ENCODE peak calls at places on chromosomes 7 and 10, in four cellular contexts. R, M, B and O are unnamed samples.

GRCh38 chr7:42931447-42931833 is 534 bp downstream of the PSMA2 start:
- DNase-seq in R (no peak), B (peak; percentile 66), M (no peak), O (peak; percentile 16)

GRCh38 chr10:22573820-22574569 is 140.4 kb downstream of the PIP4K2A start:
- DNase-seq in B (peak; percentile 41), M (no peak), R (no peak), O (no peak)

GRCh38 chr10:87706731-87707130 is 47.1 kb downstream of the PAPSS2 start:
- DNase-seq in R (no peak), M (no peak), B (no peak), O (peak; percentile 18)

GRCh38 chr10:126315471-126316177 is 72.7 kb downstream of the ADAM12 start:
- DNase-seq in M (no peak), R (no peak), B (peak; percentile 75), O (peak; percentile 78)

GRCh38 chr7:121323934-121324333 is 4.9 kb upstream of the WNT16 start:
- DNase-seq in R (no peak), B (no peak), M (no peak), O (no peak)

GRCh38 chr10:42950606-42951485 is 126.0 kb upstream of the RET start:
- DNase-seq in M (no peak), R (no peak), B (no peak), O (no peak)

GRCh38 chr7:44121761-44122420 is 1.5 kb downstream of the POLD2 start:
- DNase-seq in M (no peak), B (no peak), R (no peak), O (no peak)

GRCh38 chr10:93703066-93703465 is 674 bp upstream of the FRA10AC1 start:
- DNase-seq in B (no peak), M (no peak), R (no peak), O (peak; percentile 7)

GRCh38 chr7:151113344-151114150 is 27.3 kb downstream of the AGAP3 start:
- DNase-seq in R (no peak), M (no peak), B (peak; percentile 94), O (peak; percentile 48)

GRCh38 chr10:63720072-63720537 is 198.9 kb downstream of the REEP3 start:
- DNase-seq in B (peak; percentile 49), R (no peak), M (no peak), O (peak; percentile 19)

GRCh38 chr10:11538834-11539190 is 72.6 kb downstream of the USP6NL start:
- DNase-seq in B (no peak), R (no peak), M (no peak), O (no peak)

GRCh38 chr7:90624128-90624980 is 28.2 kb downstream of the CDK14 start:
- DNase-seq in B (peak; percentile 58), R (no peak), M (no peak), O (peak; percentile 36)

GRCh38 chr10:8054498-8055407 is at the start of gene GATA3:
- DNase-seq in B (peak; percentile 92), R (no peak), M (no peak), O (peak; percentile 81)

GRCh38 chr10:8057636-8058273 is 3.3 kb downstream of the GATA3 start:
- DNase-seq in R (no peak), B (peak; percentile 56), M (no peak), O (no peak)

GRCh38 chr10:8055420-8056349 is 1.2 kb downstream of the GATA3 start:
- DNase-seq in M (no peak), R (no peak), B (no peak), O (no peak)

GRCh38 chr10:8056891-8057331 is 2.4 kb downstream of the GATA3 start:
- DNase-seq in M (no peak), B (peak; percentile 54), R (no peak), O (no peak)

GRCh38 chr10:8056378-8056777 is 1.9 kb downstream of the GATA3 start:
- DNase-seq in R (no peak), M (no peak), B (no peak), O (no peak)
- H3K4me3 ChIP-seq in R (peak overlapping the region; percentile 57), M (no peak overlapping the region), B (no peak overlapping the region), O (no peak overlapping the region)

GRCh38 chr7:5695037-5695708 is 86.3 kb downstream of the RNF216 start:
- DNase-seq in B (peak; percentile 97), M (peak; percentile 36), R (no peak), O (peak; percentile 98)

GRCh38 chr7:5692845-5693278 is 88.6 kb downstream of the RNF216 start:
- DNase-seq in B (peak; percentile 83), R (peak; percentile 91), M (no peak), O (peak; percentile 92)

GRCh38 chr7:5694221-5694754 is 87.2 kb downstream of the RNF216 start:
- DNase-seq in R (no peak), B (peak; percentile 87), M (no peak), O (peak; percentile 97)

GRCh38 chr7:5692112-5692844 is 89.2 kb downstream of the RNF216 start:
- DNase-seq in R (peak; percentile 83), M (peak; percentile 60), B (peak; percentile 99), O (peak; percentile 99)

GRCh38 chr7:5693529-5693928 is 87.9 kb downstream of the RNF216 start:
- DNase-seq in B (peak; percentile 81), M (no peak), R (no peak), O (peak; percentile 64)
- H3K4me3 ChIP-seq in B (no peak overlapping the region), M (no peak overlapping the region), R (no peak overlapping the region), O (peak overlapping the region; percentile 27)

GRCh38 chr7:158741294-158741666 is 36.7 kb upstream of the NCAPG2 start:
- DNase-seq in M (no peak), B (no peak), R (no peak), O (no peak)

GRCh38 chr7:158742065-158742821 is 37.6 kb upstream of the NCAPG2 start:
- DNase-seq in M (no peak), B (no peak), R (no peak), O (no peak)

GRCh38 chr7:158740657-158741293 is 36.2 kb upstream of the NCAPG2 start:
- DNase-seq in B (peak; percentile 94), R (no peak), M (peak; percentile 79), O (peak; percentile 91)

GRCh38 chr7:158738841-158739240 is 34.2 kb upstream of the NCAPG2 start:
- DNase-seq in M (no peak), R (no peak), B (no peak), O (no peak)

DNA sequence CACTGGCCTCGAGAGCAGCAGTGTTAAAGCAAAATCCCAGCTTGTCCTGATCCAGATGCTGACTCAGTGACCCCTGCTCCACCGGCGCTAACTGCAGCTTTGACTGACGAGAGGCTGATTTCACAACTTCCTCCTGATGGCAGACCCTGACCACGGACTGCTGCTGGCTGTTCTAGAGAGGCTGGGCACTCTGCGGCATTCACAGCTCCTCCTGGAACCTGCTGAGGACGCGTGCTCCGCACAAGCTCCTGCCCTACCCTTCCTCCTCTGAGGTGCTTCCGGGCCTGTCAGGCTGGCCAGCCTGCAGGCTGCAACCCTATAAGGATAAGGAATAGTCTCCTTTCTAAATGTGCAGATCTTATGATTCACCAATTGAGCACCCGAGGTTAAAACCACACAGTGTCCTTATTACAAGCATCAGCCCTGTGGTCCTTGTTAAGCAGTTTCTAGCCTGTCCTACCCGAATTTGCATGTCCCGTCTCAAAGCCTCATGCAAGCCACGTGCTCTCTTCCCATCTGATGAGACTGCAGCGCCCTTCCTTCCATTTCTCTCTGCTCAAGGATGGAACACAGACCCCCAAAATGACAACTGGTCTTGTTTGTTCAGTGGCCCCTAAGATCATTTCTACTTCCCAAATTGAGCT is 35.5 kb upstream of the NCAPG2 start:
- DNase-seq in M (peak; percentile 63), B (peak; percentile 94), R (no peak), O (peak; percentile 96)
- H3K4me3 ChIP-seq in M (no peak overlapping the region), B (no peak overlapping the region), R (no peak overlapping the region), O (no peak overlapping the region)

GRCh38 chr10:74190494-74190893 is 39.5 kb downstream of the ADK start:
- DNase-seq in R (no peak), B (peak; percentile 44), M (no peak), O (peak; percentile 12)

GRCh38 chr10:74189999-74190421 is 39.0 kb downstream of the ADK start:
- DNase-seq in M (no peak), B (peak; percentile 90), R (peak; percentile 73), O (peak; percentile 92)

GRCh38 chr10:74186678-74187077 is 35.7 kb downstream of the ADK start:
- DNase-seq in R (no peak), M (no peak), B (peak; percentile 29), O (no peak)

DNA sequence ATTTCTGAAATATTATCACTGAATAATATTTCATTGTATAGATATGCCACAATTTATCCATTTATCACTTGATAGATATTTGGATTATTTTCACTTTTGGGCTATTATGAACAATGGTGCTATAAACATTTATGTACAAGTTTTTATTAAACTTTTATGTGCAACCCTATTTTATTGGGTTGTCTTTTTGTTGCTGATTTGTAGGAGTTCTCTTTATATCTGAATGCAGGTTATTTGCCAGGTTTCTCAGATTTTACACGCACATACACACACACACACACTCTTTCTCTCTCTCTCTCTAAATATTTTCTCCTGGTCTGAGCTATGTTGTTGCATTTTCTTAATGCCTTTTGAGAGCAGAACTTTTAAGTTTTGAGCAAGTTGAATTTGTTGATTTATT is 36.2 kb downstream of the ADK start:
- DNase-seq in B (peak; percentile 18), R (no peak), M (no peak), O (no peak)
- H3K4me3 ChIP-seq in B (no peak overlapping the region), R (no peak overlapping the region), M (no peak overlapping the region), O (no peak overlapping the region)